ENCODE peak calls at places on chromosome 6, in nine cellular contexts. One of them, this sample, is unnamed.

GRCh38 chr6:66183982-66184555 is 477.0 kb upstream of the EYS start:
- DNase-seq in NCI-H345: no peak
- DNase-seq in T-helper 17 cell: no peak
- DNase-seq in NCI-H2081: no peak
- DNase-seq in GM04504: peak
- DNase-seq in activated T-cell treated with anti-CD3 and anti-CD28 coated beads for 1 hour: no peak
- DNase-seq in transverse colon: no peak
- DNase-seq in NCI-H1417 treated with DMSO at 0.1 percent for 48 hours: no peak
- DNase-seq in GM23338: no peak
- DNase-seq in this sample: no peak

GRCh38 chr6:43052225-43052841 is 1.3 kb downstream of the CUL7 start:
- DNase-seq in activated T-cell treated with anti-CD3 and anti-CD28 coated beads for 1 hour: no peak
- DNase-seq in NCI-H345: no peak
- DNase-seq in NCI-H2081: no peak
- DNase-seq in NCI-H1417 treated with DMSO at 0.1 percent for 48 hours: no peak
- DNase-seq in GM23338: no peak
- DNase-seq in GM04504: no peak
- DNase-seq in T-helper 17 cell: no peak
- DNase-seq in transverse colon: no peak
- DNase-seq in this sample: no peak

GRCh38 chr6:32666420-32667300 is at the start of gene HLA-DQB1:
- DNase-seq in NCI-H2081: no peak
- DNase-seq in T-helper 17 cell: no peak
- DNase-seq in activated T-cell treated with anti-CD3 and anti-CD28 coated beads for 1 hour: no peak
- DNase-seq in transverse colon: no peak
- DNase-seq in NCI-H345: no peak
- DNase-seq in NCI-H1417 treated with DMSO at 0.1 percent for 48 hours: no peak
- DNase-seq in GM04504: peak
- DNase-seq in GM23338: peak
- DNase-seq in this sample: no peak

GRCh38 chr6:79922018-79922417 is 25.3 kb downstream of the ELOVL4 start:
- DNase-seq in GM23338: no peak
- DNase-seq in T-helper 17 cell: no peak
- DNase-seq in GM04504: no peak
- DNase-seq in NCI-H345: no peak
- DNase-seq in NCI-H2081: no peak
- DNase-seq in transverse colon: no peak
- DNase-seq in activated T-cell treated with anti-CD3 and anti-CD28 coated beads for 1 hour: no peak
- DNase-seq in NCI-H1417 treated with DMSO at 0.1 percent for 48 hours: no peak
- DNase-seq in this sample: no peak

GRCh38 chr6:44000164-44000842 is 126.9 kb downstream of the MRPL14 start:
- DNase-seq in NCI-H345: peak
- DNase-seq in activated T-cell treated with anti-CD3 and anti-CD28 coated beads for 1 hour: no peak
- DNase-seq in GM04504: no peak
- DNase-seq in NCI-H2081: no peak
- DNase-seq in transverse colon: peak
- DNase-seq in NCI-H1417 treated with DMSO at 0.1 percent for 48 hours: no peak
- DNase-seq in GM23338: peak
- DNase-seq in T-helper 17 cell: no peak
- DNase-seq in this sample: no peak

GRCh38 chr6:23091795-23092194 is 522.4 kb downstream of the HDGFL1 start:
- DNase-seq in transverse colon: no peak
- DNase-seq in NCI-H2081: no peak
- DNase-seq in GM23338: no peak
- DNase-seq in NCI-H345: no peak
- DNase-seq in T-helper 17 cell: no peak
- DNase-seq in GM04504: peak
- DNase-seq in activated T-cell treated with anti-CD3 and anti-CD28 coated beads for 1 hour: no peak
- DNase-seq in NCI-H1417 treated with DMSO at 0.1 percent for 48 hours: no peak
- DNase-seq in this sample: no peak

GRCh38 chr6:31814677-31815024 is 432 bp downstream of the HSPA1L start:
- DNase-seq in GM23338: peak
- DNase-seq in NCI-H1417 treated with DMSO at 0.1 percent for 48 hours: peak
- DNase-seq in activated T-cell treated with anti-CD3 and anti-CD28 coated beads for 1 hour: peak
- DNase-seq in NCI-H345: peak
- DNase-seq in NCI-H2081: peak
- DNase-seq in transverse colon: peak
- DNase-seq in GM04504: peak
- DNase-seq in T-helper 17 cell: peak
- DNase-seq in this sample: peak

GRCh38 chr6:143536461-143536865 is 24.9 kb upstream of the FUCA2 start:
- DNase-seq in NCI-H345: peak
- DNase-seq in GM04504: no peak
- DNase-seq in NCI-H2081: no peak
- DNase-seq in GM23338: peak
- DNase-seq in transverse colon: peak
- DNase-seq in NCI-H1417 treated with DMSO at 0.1 percent for 48 hours: no peak
- DNase-seq in activated T-cell treated with anti-CD3 and anti-CD28 coated beads for 1 hour: peak
- DNase-seq in T-helper 17 cell: peak
- DNase-seq in this sample: no peak

GRCh38 chr6:7204726-7205125 is 97.0 kb downstream of the RREB1 start:
- DNase-seq in GM23338: no peak
- DNase-seq in T-helper 17 cell: no peak
- DNase-seq in NCI-H345: no peak
- DNase-seq in NCI-H2081: no peak
- DNase-seq in NCI-H1417 treated with DMSO at 0.1 percent for 48 hours: no peak
- DNase-seq in GM04504: no peak
- DNase-seq in transverse colon: no peak
- DNase-seq in activated T-cell treated with anti-CD3 and anti-CD28 coated beads for 1 hour: no peak
- DNase-seq in this sample: no peak

GRCh38 chr6:32112436-32112980 is 3.4 kb upstream of the TNXB start:
- DNase-seq in NCI-H345: no peak
- DNase-seq in NCI-H2081: no peak
- DNase-seq in NCI-H1417 treated with DMSO at 0.1 percent for 48 hours: no peak
- DNase-seq in activated T-cell treated with anti-CD3 and anti-CD28 coated beads for 1 hour: no peak
- DNase-seq in T-helper 17 cell: no peak
- DNase-seq in GM04504: no peak
- DNase-seq in transverse colon: no peak
- DNase-seq in GM23338: no peak
- DNase-seq in this sample: peak

GRCh38 chr6:110523461-110524021 is 47.1 kb upstream of the SLC22A16 start:
- DNase-seq in NCI-H1417 treated with DMSO at 0.1 percent for 48 hours: no peak
- DNase-seq in activated T-cell treated with anti-CD3 and anti-CD28 coated beads for 1 hour: no peak
- DNase-seq in GM04504: no peak
- DNase-seq in NCI-H2081: no peak
- DNase-seq in GM23338: no peak
- DNase-seq in NCI-H345: no peak
- DNase-seq in transverse colon: no peak
- DNase-seq in T-helper 17 cell: no peak
- DNase-seq in this sample: no peak

GRCh38 chr6:106431405-106431804 is 70.9 kb downstream of the CRYBG1 start:
- DNase-seq in GM23338: no peak
- DNase-seq in activated T-cell treated with anti-CD3 and anti-CD28 coated beads for 1 hour: no peak
- DNase-seq in NCI-H1417 treated with DMSO at 0.1 percent for 48 hours: no peak
- DNase-seq in T-helper 17 cell: no peak
- DNase-seq in NCI-H345: no peak
- DNase-seq in NCI-H2081: no peak
- DNase-seq in transverse colon: no peak
- DNase-seq in GM04504: no peak
- DNase-seq in this sample: no peak

GRCh38 chr6:90083891-90084290 is 189.6 kb downstream of the GJA10 start:
- DNase-seq in NCI-H1417 treated with DMSO at 0.1 percent for 48 hours: no peak
- DNase-seq in GM04504: no peak
- DNase-seq in activated T-cell treated with anti-CD3 and anti-CD28 coated beads for 1 hour: no peak
- DNase-seq in NCI-H2081: no peak
- DNase-seq in transverse colon: no peak
- DNase-seq in NCI-H345: no peak
- DNase-seq in T-helper 17 cell: no peak
- DNase-seq in GM23338: no peak
- DNase-seq in this sample: no peak

GRCh38 chr6:108633436-108633835 is 72.7 kb downstream of the FOXO3 start:
- DNase-seq in NCI-H345: no peak
- DNase-seq in GM04504: no peak
- DNase-seq in NCI-H2081: no peak
- DNase-seq in transverse colon: no peak
- DNase-seq in GM23338: no peak
- DNase-seq in activated T-cell treated with anti-CD3 and anti-CD28 coated beads for 1 hour: no peak
- DNase-seq in NCI-H1417 treated with DMSO at 0.1 percent for 48 hours: no peak
- DNase-seq in T-helper 17 cell: no peak
- DNase-seq in this sample: no peak

GRCh38 chr6:38640216-38640909 is 634 bp upstream of the BTBD9 start:
- DNase-seq in GM04504: no peak
- DNase-seq in GM23338: peak
- DNase-seq in NCI-H345: no peak
- DNase-seq in activated T-cell treated with anti-CD3 and anti-CD28 coated beads for 1 hour: peak
- DNase-seq in T-helper 17 cell: no peak
- DNase-seq in NCI-H1417 treated with DMSO at 0.1 percent for 48 hours: no peak
- DNase-seq in NCI-H2081: no peak
- DNase-seq in transverse colon: peak
- DNase-seq in this sample: peak

GRCh38 chr6:147507162-147508072 is 1.1 kb upstream of the SAMD5 start:
- DNase-seq in GM23338: peak
- DNase-seq in transverse colon: peak
- DNase-seq in NCI-H345: peak
- DNase-seq in NCI-H2081: no peak
- DNase-seq in T-helper 17 cell: no peak
- DNase-seq in activated T-cell treated with anti-CD3 and anti-CD28 coated beads for 1 hour: no peak
- DNase-seq in GM04504: no peak
- DNase-seq in NCI-H1417 treated with DMSO at 0.1 percent for 48 hours: peak
- DNase-seq in this sample: no peak

GRCh38 chr6:150196942-150197745 is 54.3 kb downstream of the PPP1R14C start:
- DNase-seq in NCI-H2081: no peak
- DNase-seq in activated T-cell treated with anti-CD3 and anti-CD28 coated beads for 1 hour: no peak
- DNase-seq in NCI-H1417 treated with DMSO at 0.1 percent for 48 hours: no peak
- DNase-seq in transverse colon: peak
- DNase-seq in GM23338: no peak
- DNase-seq in NCI-H345: peak
- DNase-seq in GM04504: no peak
- DNase-seq in T-helper 17 cell: no peak
- DNase-seq in this sample: no peak

GRCh38 chr6:150936021-150936555 is 70.6 kb downstream of the MTHFD1L start:
- DNase-seq in NCI-H1417 treated with DMSO at 0.1 percent for 48 hours: no peak
- DNase-seq in GM04504: no peak
- DNase-seq in T-helper 17 cell: no peak
- DNase-seq in transverse colon: no peak
- DNase-seq in GM23338: no peak
- DNase-seq in NCI-H2081: no peak
- DNase-seq in NCI-H345: no peak
- DNase-seq in activated T-cell treated with anti-CD3 and anti-CD28 coated beads for 1 hour: no peak
- DNase-seq in this sample: no peak

GRCh38 chr6:82013561-82014275 is 233.8 kb downstream of the IBTK start:
- DNase-seq in NCI-H1417 treated with DMSO at 0.1 percent for 48 hours: no peak
- DNase-seq in activated T-cell treated with anti-CD3 and anti-CD28 coated beads for 1 hour: no peak
- DNase-seq in NCI-H2081: no peak
- DNase-seq in T-helper 17 cell: no peak
- DNase-seq in NCI-H345: no peak
- DNase-seq in transverse colon: no peak
- DNase-seq in GM23338: no peak
- DNase-seq in GM04504: no peak
- DNase-seq in this sample: no peak

GRCh38 chr6:145727817-145728388 is 7.4 kb downstream of the EPM2A start:
- DNase-seq in T-helper 17 cell: no peak
- DNase-seq in NCI-H2081: no peak
- DNase-seq in activated T-cell treated with anti-CD3 and anti-CD28 coated beads for 1 hour: no peak
- DNase-seq in GM23338: no peak
- DNase-seq in NCI-H1417 treated with DMSO at 0.1 percent for 48 hours: no peak
- DNase-seq in transverse colon: no peak
- DNase-seq in NCI-H345: no peak
- DNase-seq in GM04504: no peak
- DNase-seq in this sample: no peak

GRCh38 chr6:4049246-4049645 is 29.7 kb downstream of the FAM217A start:
- DNase-seq in activated T-cell treated with anti-CD3 and anti-CD28 coated beads for 1 hour: no peak
- DNase-seq in T-helper 17 cell: no peak
- DNase-seq in GM23338: no peak
- DNase-seq in transverse colon: no peak
- DNase-seq in NCI-H2081: no peak
- DNase-seq in NCI-H345: no peak
- DNase-seq in NCI-H1417 treated with DMSO at 0.1 percent for 48 hours: no peak
- DNase-seq in GM04504: no peak
- DNase-seq in this sample: no peak

GRCh38 chr6:31729979-31730630 is 1.0 kb upstream of the DDAH2 start:
- DNase-seq in NCI-H1417 treated with DMSO at 0.1 percent for 48 hours: no peak
- DNase-seq in NCI-H345: peak
- DNase-seq in NCI-H2081: no peak
- DNase-seq in T-helper 17 cell: peak
- DNase-seq in transverse colon: peak
- DNase-seq in GM04504: peak
- DNase-seq in GM23338: peak
- DNase-seq in activated T-cell treated with anti-CD3 and anti-CD28 coated beads for 1 hour: peak
- DNase-seq in this sample: peak

GRCh38 chr6:163137036-163137435 is 277.5 kb upstream of the QKI start:
- DNase-seq in transverse colon: no peak
- DNase-seq in GM04504: no peak
- DNase-seq in NCI-H345: no peak
- DNase-seq in activated T-cell treated with anti-CD3 and anti-CD28 coated beads for 1 hour: no peak
- DNase-seq in T-helper 17 cell: no peak
- DNase-seq in GM23338: no peak
- DNase-seq in NCI-H1417 treated with DMSO at 0.1 percent for 48 hours: no peak
- DNase-seq in NCI-H2081: no peak
- DNase-seq in this sample: no peak

GRCh38 chr6:10414766-10415592 is at the start of gene TFAP2A:
- DNase-seq in NCI-H1417 treated with DMSO at 0.1 percent for 48 hours: no peak
- DNase-seq in NCI-H2081: no peak
- DNase-seq in NCI-H345: peak
- DNase-seq in activated T-cell treated with anti-CD3 and anti-CD28 coated beads for 1 hour: no peak
- DNase-seq in T-helper 17 cell: no peak
- DNase-seq in transverse colon: no peak
- DNase-seq in GM04504: no peak
- DNase-seq in GM23338: peak
- DNase-seq in this sample: no peak